ENCODE peak calls at places on chromosomes 1 and 21, in six cellular contexts. One of them, this sample, is unnamed. For H3K36me3, the result is how much of the 10 kb centered on the place peaks cover.

GRCh38 chr1:76250317-76250716 is 175.8 kb downstream of the ST6GALNAC3 start:
- DNase-seq in Panc1: no peak
- DNase-seq in left lung: no peak
- DNase-seq in cardiac muscle cell: no peak
- DNase-seq in K562: no peak
- DNase-seq in fibroblast of lung: no peak
- DNase-seq in this sample: no peak

GRCh38 chr1:56123421-56123820 is 455.9 kb downstream of the PLPP3 start:
- DNase-seq in Panc1: no peak
- DNase-seq in left lung: no peak
- DNase-seq in cardiac muscle cell: peak
- DNase-seq in K562: no peak
- DNase-seq in fibroblast of lung: no peak
- DNase-seq in this sample: no peak

GRCh38 chr1:14102180-14102579 is 402.2 kb downstream of the PRDM2 start:
- DNase-seq in Panc1: no peak
- DNase-seq in left lung: no peak
- DNase-seq in cardiac muscle cell: no peak
- DNase-seq in K562: no peak
- DNase-seq in fibroblast of lung: no peak
- DNase-seq in this sample: no peak

GRCh38 chr21:17989780-17990179 is 170.6 kb upstream of the C21orf91 start:
- DNase-seq in Panc1: no peak
- DNase-seq in left lung: no peak
- DNase-seq in cardiac muscle cell: no peak
- DNase-seq in K562: no peak
- DNase-seq in fibroblast of lung: no peak
- DNase-seq in this sample: no peak

GRCh38 chr1:208055535-208055934 is 144.6 kb upstream of the CD34 start:
- DNase-seq in Panc1: no peak
- DNase-seq in left lung: no peak
- DNase-seq in cardiac muscle cell: no peak
- DNase-seq in K562: no peak
- DNase-seq in fibroblast of lung: no peak
- DNase-seq in this sample: no peak

GRCh38 chr1:48776400-48777218 is at the start of gene BEND5:
- DNase-seq in Panc1: no peak
- DNase-seq in left lung: peak
- DNase-seq in cardiac muscle cell: peak
- DNase-seq in K562: no peak
- DNase-seq in fibroblast of lung: peak
- DNase-seq in this sample: no peak

GRCh38 chr1:206050655-206051235 is 2.2 kb upstream of the RHEX start:
- DNase-seq in Panc1: no peak
- DNase-seq in left lung: no peak
- DNase-seq in cardiac muscle cell: no peak
- DNase-seq in K562: no peak
- DNase-seq in fibroblast of lung: no peak
- DNase-seq in this sample: peak

GRCh38 chr1:32933742-32934322 is 30.8 kb downstream of the RNF19B start:
- DNase-seq in Panc1: peak
- DNase-seq in left lung: no peak
- DNase-seq in cardiac muscle cell: peak
- DNase-seq in K562: no peak
- DNase-seq in fibroblast of lung: peak
- DNase-seq in this sample: no peak

GRCh38 chr1:218536311-218536710 is 191.2 kb downstream of the TGFB2 start:
- DNase-seq in Panc1: no peak
- DNase-seq in left lung: no peak
- DNase-seq in cardiac muscle cell: no peak
- DNase-seq in K562: no peak
- DNase-seq in fibroblast of lung: no peak
- DNase-seq in this sample: no peak

GRCh38 chr1:245501635-245502034 is 346.9 kb downstream of the KIF26B start:
- DNase-seq in Panc1: no peak
- DNase-seq in left lung: no peak
- DNase-seq in cardiac muscle cell: no peak
- DNase-seq in K562: no peak
- DNase-seq in fibroblast of lung: no peak
- DNase-seq in this sample: no peak

GRCh38 chr1:29096255-29096896 is 27.3 kb downstream of the TMEM200B start:
- DNase-seq in Panc1: no peak
- DNase-seq in left lung: no peak
- DNase-seq in cardiac muscle cell: no peak
- DNase-seq in K562: no peak
- DNase-seq in fibroblast of lung: no peak
- DNase-seq in this sample: no peak

GRCh38 chr1:225926551-225927113 is 2.6 kb upstream of the PYCR2 start:
- DNase-seq in Panc1: no peak
- DNase-seq in left lung: no peak
- DNase-seq in cardiac muscle cell: no peak
- DNase-seq in K562: no peak
- DNase-seq in fibroblast of lung: no peak
- DNase-seq in this sample: no peak

GRCh38 chr1:64691631-64692030 is 53.2 kb upstream of the RAVER2 start:
- DNase-seq in Panc1: no peak
- DNase-seq in left lung: no peak
- DNase-seq in cardiac muscle cell: peak
- DNase-seq in K562: no peak
- DNase-seq in fibroblast of lung: peak
- DNase-seq in this sample: no peak

GRCh38 chr1:161391611-161392010 is 23.9 kb upstream of the CFAP126 start:
- DNase-seq in Panc1: no peak
- DNase-seq in left lung: no peak
- DNase-seq in cardiac muscle cell: no peak
- DNase-seq in K562: no peak
- DNase-seq in fibroblast of lung: no peak
- DNase-seq in this sample: no peak

GRCh38 chr1:168392958-168393357 is 112.3 kb downstream of the TBX19 start:
- DNase-seq in Panc1: no peak
- DNase-seq in left lung: no peak
- DNase-seq in cardiac muscle cell: peak
- DNase-seq in K562: peak
- DNase-seq in fibroblast of lung: no peak
- DNase-seq in this sample: no peak

GRCh38 chr21:44377201-44377921 is 23.9 kb downstream of the TRPM2 start:
- DNase-seq in Panc1: no peak
- DNase-seq in left lung: peak
- DNase-seq in cardiac muscle cell: no peak
- DNase-seq in K562: peak
- DNase-seq in fibroblast of lung: no peak
- DNase-seq in this sample: no peak

GRCh38 chr1:243924588-243925349 is 74.7 kb upstream of the AKT3 start:
- DNase-seq in Panc1: no peak
- DNase-seq in left lung: no peak
- DNase-seq in cardiac muscle cell: peak
- DNase-seq in K562: no peak
- DNase-seq in fibroblast of lung: peak
- DNase-seq in this sample: no peak

GRCh38 chr21:36841866-36842265 is 124.6 kb downstream of the HLCS start:
- DNase-seq in Panc1: no peak
- DNase-seq in left lung: no peak
- DNase-seq in cardiac muscle cell: no peak
- DNase-seq in K562: no peak
- DNase-seq in fibroblast of lung: no peak
- DNase-seq in this sample: no peak

GRCh38 chr1:181033128-181033798 is 520 bp upstream of the MR1 start:
- DNase-seq in Panc1: no peak
- DNase-seq in left lung: no peak
- DNase-seq in cardiac muscle cell: peak
- DNase-seq in K562: no peak
- DNase-seq in fibroblast of lung: peak
- DNase-seq in this sample: no peak

GRCh38 chr1:59549067-59549837 is 252.4 kb downstream of the FGGY start:
- DNase-seq in Panc1: no peak
- DNase-seq in left lung: no peak
- DNase-seq in cardiac muscle cell: no peak
- DNase-seq in K562: no peak
- DNase-seq in fibroblast of lung: no peak
- DNase-seq in this sample: no peak

GRCh38 chr1:24955161-24955560 is 25.1 kb upstream of the RUNX3 start:
- DNase-seq in Panc1: no peak
- DNase-seq in left lung: no peak
- DNase-seq in cardiac muscle cell: peak
- DNase-seq in K562: no peak
- DNase-seq in fibroblast of lung: no peak
- DNase-seq in this sample: no peak

GRCh38 chr1:109246141-109246551 is 3.2 kb upstream of the CELSR2 start:
- DNase-seq in Panc1: no peak
- DNase-seq in left lung: no peak
- DNase-seq in cardiac muscle cell: no peak
- DNase-seq in K562: no peak
- DNase-seq in fibroblast of lung: no peak
- DNase-seq in this sample: no peak

GRCh38 chr1:171998711-171999110 is 157.4 kb downstream of the DNM3 start:
- DNase-seq in Panc1: no peak
- DNase-seq in left lung: no peak
- DNase-seq in cardiac muscle cell: no peak
- DNase-seq in K562: no peak
- DNase-seq in fibroblast of lung: no peak
- DNase-seq in this sample: no peak

GRCh38 chr1:242189591-242189990 is 190.7 kb upstream of the MAP1LC3C start:
- DNase-seq in Panc1: no peak
- DNase-seq in left lung: no peak
- DNase-seq in cardiac muscle cell: no peak
- DNase-seq in K562: no peak
- DNase-seq in fibroblast of lung: no peak
- DNase-seq in this sample: no peak

GRCh38 chr1:66613187-66613586 is 79.2 kb downstream of the SGIP1 start:
- DNase-seq in Panc1: no peak
- DNase-seq in left lung: no peak
- DNase-seq in cardiac muscle cell: peak
- DNase-seq in K562: no peak
- DNase-seq in fibroblast of lung: peak
- DNase-seq in this sample: no peak

GRCh38 chr1:66605419-66605997 is 71.6 kb downstream of the SGIP1 start:
- DNase-seq in Panc1: no peak
- DNase-seq in left lung: no peak
- DNase-seq in cardiac muscle cell: no peak
- DNase-seq in K562: no peak
- DNase-seq in fibroblast of lung: no peak
- DNase-seq in this sample: no peak

GRCh38 chr1:66606359-66607142 is 72.6 kb downstream of the SGIP1 start:
- DNase-seq in Panc1: no peak
- DNase-seq in left lung: no peak
- DNase-seq in cardiac muscle cell: no peak
- DNase-seq in K562: no peak
- DNase-seq in fibroblast of lung: no peak
- DNase-seq in this sample: no peak

DNA sequence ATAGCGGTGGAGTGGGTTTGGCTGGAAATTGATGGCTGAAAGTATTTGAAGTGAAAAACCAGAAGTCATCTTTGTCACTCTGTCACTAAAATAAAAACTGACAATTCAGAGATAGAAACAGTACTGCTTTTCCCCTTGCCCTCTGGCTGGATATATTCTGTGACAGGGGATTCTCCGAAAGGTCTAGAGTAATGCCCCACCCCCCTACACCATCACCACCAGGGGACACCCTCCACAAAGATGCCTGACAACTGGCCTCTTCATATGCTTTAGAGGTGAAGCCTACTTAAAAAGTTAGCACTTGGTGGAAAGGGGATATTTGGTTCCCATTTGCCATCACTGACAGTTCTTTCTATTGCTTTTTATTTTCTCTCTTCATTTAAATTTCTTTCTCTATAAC is 73.5 kb downstream of the SGIP1 start:
- DNase-seq in Panc1: no peak
- DNase-seq in left lung: no peak
- DNase-seq in cardiac muscle cell: no peak
- DNase-seq in K562: no peak
- DNase-seq in fibroblast of lung: no peak
- DNase-seq in this sample: no peak
- TF ChIP-seq CTCF in Panc1: peak
- TF ChIP-seq CTCF in left lung: no peak
- TF ChIP-seq CTCF in cardiac muscle cell: no peak
- TF ChIP-seq CTCF in K562: peak
- TF ChIP-seq CTCF in fibroblast of lung: no peak
- TF ChIP-seq CTCF in this sample: no peak

GRCh38 chr1:39243302-39243701 is 38.8 kb downstream of the MACF1 start:
- DNase-seq in Panc1: no peak
- DNase-seq in left lung: no peak
- DNase-seq in cardiac muscle cell: no peak
- DNase-seq in K562: no peak
- DNase-seq in fibroblast of lung: no peak
- DNase-seq in this sample: no peak
- H3K36me3 ChIP-seq in Panc1: under half
- H3K36me3 ChIP-seq in left lung: under half
- H3K36me3 ChIP-seq in cardiac muscle cell: under half
- H3K36me3 ChIP-seq in K562: under half
- H3K36me3 ChIP-seq in fibroblast of lung: under half
- H3K36me3 ChIP-seq in this sample: under half

GRCh38 chr1:235139315-235139714 is 10.7 kb upstream of the TOMM20 start:
- DNase-seq in Panc1: no peak
- DNase-seq in left lung: no peak
- DNase-seq in cardiac muscle cell: no peak
- DNase-seq in K562: no peak
- DNase-seq in fibroblast of lung: no peak
- DNase-seq in this sample: no peak

GRCh38 chr1:235138821-235139220 is 10.2 kb upstream of the TOMM20 start:
- DNase-seq in Panc1: no peak
- DNase-seq in left lung: no peak
- DNase-seq in cardiac muscle cell: no peak
- DNase-seq in K562: no peak
- DNase-seq in fibroblast of lung: no peak
- DNase-seq in this sample: no peak

GRCh38 chr1:235145639-235146038 is 15.4 kb downstream of the RBM34 start:
- DNase-seq in Panc1: no peak
- DNase-seq in left lung: no peak
- DNase-seq in cardiac muscle cell: no peak
- DNase-seq in K562: no peak
- DNase-seq in fibroblast of lung: no peak
- DNase-seq in this sample: no peak

GRCh38 chr1:235147269-235147668 is 13.8 kb downstream of the RBM34 start:
- DNase-seq in Panc1: no peak
- DNase-seq in left lung: no peak
- DNase-seq in cardiac muscle cell: no peak
- DNase-seq in K562: no peak
- DNase-seq in fibroblast of lung: no peak
- DNase-seq in this sample: no peak

DNA sequence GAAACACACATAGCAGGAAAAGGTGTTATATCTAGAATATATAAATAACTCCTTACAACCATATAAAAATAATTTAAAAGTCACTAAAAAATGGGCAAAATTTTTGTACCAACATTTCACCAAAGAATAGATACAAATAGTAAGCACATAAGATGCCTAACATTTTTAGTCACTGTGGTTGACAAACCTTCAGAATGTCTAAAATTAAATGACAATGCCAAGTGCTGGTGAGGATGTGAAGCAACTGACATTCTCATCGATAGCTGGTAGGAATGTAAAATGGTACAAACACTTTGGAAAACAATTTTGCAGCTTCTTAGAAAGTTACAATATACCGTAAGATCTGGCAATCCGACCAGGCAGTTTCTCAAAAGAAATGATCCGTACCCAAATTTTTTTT is 14.4 kb upstream of the TOMM20 start:
- DNase-seq in Panc1: no peak
- DNase-seq in left lung: no peak
- DNase-seq in cardiac muscle cell: no peak
- DNase-seq in K562: no peak
- DNase-seq in fibroblast of lung: no peak
- DNase-seq in this sample: no peak
- H3K27ac ChIP-seq in Panc1: no peak
- H3K27ac ChIP-seq in left lung: no peak
- H3K27ac ChIP-seq in cardiac muscle cell: no peak
- H3K27ac ChIP-seq in K562: no peak
- H3K27ac ChIP-seq in fibroblast of lung: no peak
- H3K27ac ChIP-seq in this sample: no peak

GRCh38 chr1:213564215-213564659 is 423.5 kb upstream of the PROX1 start:
- DNase-seq in Panc1: no peak
- DNase-seq in left lung: no peak
- DNase-seq in cardiac muscle cell: no peak
- DNase-seq in K562: no peak
- DNase-seq in fibroblast of lung: no peak
- DNase-seq in this sample: no peak
- TF ChIP-seq CTCF in Panc1: peak
- TF ChIP-seq CTCF in left lung: no peak
- TF ChIP-seq CTCF in cardiac muscle cell: no peak
- TF ChIP-seq CTCF in K562: peak
- TF ChIP-seq CTCF in fibroblast of lung: peak
- TF ChIP-seq CTCF in this sample: no peak

This sample was measured in esophagus squamous epithelium.